ENCODE peak calls at places on chromosomes 4 and X, in eight cellular contexts. L, X, H, W, N, S, K and G are unnamed samples.

GRCh38 chr4:128364565-128364964 is 77.0 kb upstream of the PGRMC2 start:
- DNase-seq in L (no peak), X (no peak), H (no peak), W (peak; percentile 47), N (no peak), S (no peak), K (no peak), G (no peak)

GRCh38 chr4:117626664-117627063 is 407.6 kb upstream of the NDST3 start:
- DNase-seq in L (no peak), X (no peak), H (no peak), W (no peak), N (no peak), S (no peak), K (peak; percentile 9), G (no peak)

GRCh38 chr4:6001965-6002833 is 16.0 kb downstream of the C4orf50 start:
- DNase-seq in L (no peak), X (no peak), H (no peak), W (no peak), N (no peak), S (no peak), K (no peak), G (no peak)

GRCh38 chr4:23894021-23894420 is 4.2 kb upstream of the PPARGC1A start:
- DNase-seq in L (no peak), X (no peak), H (no peak), W (no peak), N (no peak), S (no peak), K (no peak), G (no peak)

GRCh38 chr4:141900841-141901240 is 264.5 kb downstream of the IL15 start:
- DNase-seq in L (no peak), X (no peak), H (no peak), W (no peak), N (no peak), S (no peak), K (no peak), G (no peak)

GRCh38 chr4:2942037-2942531 is 21.1 kb downstream of the NOP14 start:
- DNase-seq in L (no peak), X (no peak), H (no peak), W (no peak), N (no peak), S (no peak), K (no peak), G (no peak)

GRCh38 chr4:108360857-108361820 is 192.4 kb upstream of the LEF1 start:
- DNase-seq in L (no peak), X (peak; percentile 57), H (no peak), W (peak; percentile 50), N (peak; percentile 85), S (no peak), K (no peak), G (peak; percentile 64)

GRCh38 chr4:911221-911751 is 20.8 kb downstream of the GAK start:
- DNase-seq in L (no peak), X (no peak), H (no peak), W (no peak), N (no peak), S (no peak), K (no peak), G (no peak)

GRCh38 chr4:159582685-159583084 is 479.8 kb downstream of the RAPGEF2 start:
- DNase-seq in L (no peak), X (no peak), H (no peak), W (no peak), N (no peak), S (no peak), K (no peak), G (no peak)

GRCh38 chr4:53309321-53310020 is 56.4 kb downstream of the SCFD2 start:
- DNase-seq in L (no peak), X (no peak), H (no peak), W (no peak), N (no peak), S (no peak), K (no peak), G (peak; percentile 55)

GRCh38 chrX:109327271-109327670 is 154.6 kb downstream of the GUCY2F start:
- DNase-seq in L (no peak), X (no peak), H (no peak), W (no peak), N (no peak), S (no peak), K (peak; percentile 3), G (peak; percentile 46)

GRCh38 chrX:70755850-70756249 is 152.7 kb downstream of the TEX11 start:
- DNase-seq in L (no peak), X (no peak), H (peak; percentile 24), W (no peak), N (no peak), S (peak; percentile 15), K (no peak), G (no peak)

GRCh38 chrX:48956728-48957414 is 536 bp downstream of the OTUD5 start:
- DNase-seq in L (no peak), X (no peak), H (no peak), W (peak; percentile 18), N (no peak), S (peak; percentile 62), K (no peak), G (peak; percentile 52)

GRCh38 chrX:124325732-124326131 is 6.7 kb upstream of the TEX13D start:
- DNase-seq in L (no peak), X (no peak), H (no peak), W (no peak), N (no peak), S (no peak), K (no peak), G (no peak)

GRCh38 chr4:110165382-110166285 is 32.8 kb downstream of the ELOVL6 start:
- DNase-seq in L (no peak), X (peak; percentile 56), H (peak; percentile 21), W (peak; percentile 91), N (peak; percentile 83), S (peak; percentile 42), K (peak; percentile 88), G (peak; percentile 36)

GRCh38 chr4:80142396-80143304 is 54.7 kb upstream of the PRDM8 start:
- DNase-seq in L (no peak), X (no peak), H (no peak), W (peak; percentile 2), N (peak; percentile 79), S (no peak), K (no peak), G (peak; percentile 47)

GRCh38 chrX:153946910-153947769 is 2.7 kb upstream of the RENBP start:
- DNase-seq in L (peak; percentile 81), X (no peak), H (peak; percentile 42), W (peak; percentile 84), N (peak; percentile 67), S (peak; percentile 68), K (peak; percentile 64), G (peak; percentile 83)

GRCh38 chrX:24055043-24055356 is 244 bp downstream of the EIF2S3 start:
- DNase-seq in L (no peak), X (no peak), H (no peak), W (no peak), N (no peak), S (no peak), K (no peak), G (no peak)

GRCh38 chr4:89157488-89158024 is 46.2 kb downstream of the TIGD2 start:
- DNase-seq in L (no peak), X (no peak), H (no peak), W (no peak), N (no peak), S (no peak), K (no peak), G (no peak)